ENCODE peak calls at places on chromosomes 2 and 18, in six cellular contexts. One of them, this sample, is unnamed.

GRCh38 chr2:177806025-177806424 is 266.6 kb downstream of the PDE11A start:
- DNase-seq in spleen: no peak
- DNase-seq in tibial artery: no peak
- DNase-seq in fibroblast of lung: no peak
- DNase-seq in upper lobe of left lung: no peak
- DNase-seq in WERI-Rb-1: no peak
- DNase-seq in this sample: no peak

GRCh38 chr18:2223859-2224258 is 347.4 kb downstream of the METTL4 start:
- DNase-seq in fibroblast of lung: peak
- DNase-seq in tibial artery: no peak
- DNase-seq in WERI-Rb-1: peak
- DNase-seq in upper lobe of left lung: no peak
- DNase-seq in spleen: no peak
- DNase-seq in this sample: peak

GRCh38 chr2:110670826-110671225 is 7.0 kb downstream of the BUB1 start:
- DNase-seq in upper lobe of left lung: no peak
- DNase-seq in spleen: no peak
- DNase-seq in WERI-Rb-1: no peak
- DNase-seq in fibroblast of lung: no peak
- DNase-seq in tibial artery: no peak
- DNase-seq in this sample: no peak

GRCh38 chr2:25082002-25082622 is 40.2 kb downstream of the EFR3B start:
- DNase-seq in WERI-Rb-1: no peak
- DNase-seq in fibroblast of lung: no peak
- DNase-seq in tibial artery: no peak
- DNase-seq in upper lobe of left lung: no peak
- DNase-seq in spleen: no peak
- DNase-seq in this sample: no peak

GRCh38 chr2:68272246-68272987 is 20.1 kb upstream of the PPP3R1 start:
- DNase-seq in upper lobe of left lung: no peak
- DNase-seq in fibroblast of lung: no peak
- DNase-seq in spleen: no peak
- DNase-seq in WERI-Rb-1: no peak
- DNase-seq in tibial artery: no peak
- DNase-seq in this sample: no peak

GRCh38 chr2:20001361-20001863 is 11.1 kb downstream of the MATN3 start:
- DNase-seq in fibroblast of lung: no peak
- DNase-seq in WERI-Rb-1: no peak
- DNase-seq in tibial artery: no peak
- DNase-seq in spleen: no peak
- DNase-seq in upper lobe of left lung: no peak
- DNase-seq in this sample: no peak

GRCh38 chr2:240131941-240132650 is 4.0 kb downstream of the COPS9 start:
- DNase-seq in fibroblast of lung: no peak
- DNase-seq in upper lobe of left lung: no peak
- DNase-seq in tibial artery: peak
- DNase-seq in spleen: peak
- DNase-seq in WERI-Rb-1: no peak
- DNase-seq in this sample: no peak

GRCh38 chr2:24077879-24078278 is 1.8 kb upstream of the SF3B6 start:
- DNase-seq in spleen: no peak
- DNase-seq in fibroblast of lung: no peak
- DNase-seq in WERI-Rb-1: no peak
- DNase-seq in tibial artery: no peak
- DNase-seq in upper lobe of left lung: no peak
- DNase-seq in this sample: no peak

GRCh38 chr2:11688222-11689069 is 18.5 kb upstream of the NTSR2 start:
- DNase-seq in WERI-Rb-1: peak
- DNase-seq in upper lobe of left lung: peak
- DNase-seq in fibroblast of lung: peak
- DNase-seq in spleen: peak
- DNase-seq in tibial artery: peak
- DNase-seq in this sample: peak

GRCh38 chr2:239724194-239724849 is 300.8 kb downstream of the NDUFA10 start:
- DNase-seq in spleen: peak
- DNase-seq in fibroblast of lung: no peak
- DNase-seq in WERI-Rb-1: no peak
- DNase-seq in upper lobe of left lung: peak
- DNase-seq in tibial artery: no peak
- DNase-seq in this sample: no peak

GRCh38 chr2:30981101-30981500 is 157.1 kb downstream of the GALNT14 start:
- DNase-seq in upper lobe of left lung: no peak
- DNase-seq in WERI-Rb-1: no peak
- DNase-seq in spleen: no peak
- DNase-seq in fibroblast of lung: no peak
- DNase-seq in tibial artery: no peak
- DNase-seq in this sample: no peak

GRCh38 chr2:30978044-30978443 is 160.2 kb downstream of the GALNT14 start:
- DNase-seq in upper lobe of left lung: no peak
- DNase-seq in WERI-Rb-1: no peak
- DNase-seq in tibial artery: no peak
- DNase-seq in fibroblast of lung: no peak
- DNase-seq in spleen: no peak
- DNase-seq in this sample: no peak

GRCh38 chr2:30981519-30981918 is 156.7 kb downstream of the GALNT14 start:
- DNase-seq in tibial artery: no peak
- DNase-seq in WERI-Rb-1: no peak
- DNase-seq in fibroblast of lung: no peak
- DNase-seq in upper lobe of left lung: no peak
- DNase-seq in spleen: no peak
- DNase-seq in this sample: no peak

GRCh38 chr2:30979822-30980245 is 158.4 kb downstream of the GALNT14 start:
- DNase-seq in WERI-Rb-1: no peak
- DNase-seq in spleen: no peak
- DNase-seq in fibroblast of lung: peak
- DNase-seq in tibial artery: peak
- DNase-seq in upper lobe of left lung: no peak
- DNase-seq in this sample: peak

GRCh38 chr2:30978854-30979253 is 159.4 kb downstream of the GALNT14 start:
- DNase-seq in WERI-Rb-1: peak
- DNase-seq in tibial artery: no peak
- DNase-seq in upper lobe of left lung: no peak
- DNase-seq in spleen: no peak
- DNase-seq in fibroblast of lung: no peak
- DNase-seq in this sample: no peak
- TF ChIP-seq CTCF in WERI-Rb-1: peak
- TF ChIP-seq CTCF in tibial artery: no peak
- TF ChIP-seq CTCF in upper lobe of left lung: no peak
- TF ChIP-seq CTCF in spleen: no peak
- TF ChIP-seq CTCF in fibroblast of lung: no peak
- TF ChIP-seq CTCF in this sample: no peak

GRCh38 chr18:48929212-48929612 is 21.6 kb downstream of the SMAD7 start:
- DNase-seq in fibroblast of lung: no peak
- DNase-seq in spleen: no peak
- DNase-seq in WERI-Rb-1: no peak
- DNase-seq in upper lobe of left lung: no peak
- DNase-seq in tibial artery: no peak
- DNase-seq in this sample: no peak
- H3K4me3 ChIP-seq in fibroblast of lung: no peak
- H3K4me3 ChIP-seq in spleen: no peak
- H3K4me3 ChIP-seq in WERI-Rb-1: no peak
- H3K4me3 ChIP-seq in upper lobe of left lung: peak
- H3K4me3 ChIP-seq in tibial artery: no peak
- H3K4me3 ChIP-seq in this sample: no peak

GRCh38 chr18:34932792-34933466 is 108.3 kb upstream of the MAPRE2 start:
- DNase-seq in WERI-Rb-1: no peak
- DNase-seq in tibial artery: no peak
- DNase-seq in fibroblast of lung: no peak
- DNase-seq in upper lobe of left lung: no peak
- DNase-seq in spleen: no peak
- DNase-seq in this sample: no peak
- TF ChIP-seq CTCF in WERI-Rb-1: no peak
- TF ChIP-seq CTCF in tibial artery: no peak
- TF ChIP-seq CTCF in fibroblast of lung: no peak
- TF ChIP-seq CTCF in upper lobe of left lung: no peak
- TF ChIP-seq CTCF in spleen: no peak
- TF ChIP-seq CTCF in this sample: no peak

DNA sequence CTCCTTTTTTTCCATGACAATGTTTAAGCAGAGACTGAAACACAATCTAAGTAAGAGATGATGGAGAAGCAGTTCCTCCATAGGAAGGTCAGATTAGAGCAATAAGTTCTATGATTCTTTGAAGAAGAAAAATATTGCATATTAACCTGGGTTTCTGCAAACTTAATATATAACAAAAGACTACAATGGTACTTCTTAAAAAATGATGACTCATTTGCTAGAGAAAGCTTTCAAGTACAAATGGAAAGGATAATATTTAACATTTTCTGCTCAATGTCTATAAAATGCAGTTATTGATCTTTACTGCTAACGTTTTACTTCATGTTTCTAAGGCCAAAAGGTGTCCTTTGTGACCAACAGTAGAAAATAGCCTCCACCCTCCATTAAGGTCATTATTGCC is 158.6 kb downstream of the DOCK10 start:
- DNase-seq in tibial artery: no peak
- DNase-seq in spleen: no peak
- DNase-seq in fibroblast of lung: no peak
- DNase-seq in upper lobe of left lung: no peak
- DNase-seq in WERI-Rb-1: no peak
- DNase-seq in this sample: no peak
- H3K4me3 ChIP-seq in tibial artery: no peak
- H3K4me3 ChIP-seq in spleen: no peak
- H3K4me3 ChIP-seq in fibroblast of lung: no peak
- H3K4me3 ChIP-seq in upper lobe of left lung: no peak
- H3K4me3 ChIP-seq in WERI-Rb-1: no peak
- H3K4me3 ChIP-seq in this sample: no peak

DNA sequence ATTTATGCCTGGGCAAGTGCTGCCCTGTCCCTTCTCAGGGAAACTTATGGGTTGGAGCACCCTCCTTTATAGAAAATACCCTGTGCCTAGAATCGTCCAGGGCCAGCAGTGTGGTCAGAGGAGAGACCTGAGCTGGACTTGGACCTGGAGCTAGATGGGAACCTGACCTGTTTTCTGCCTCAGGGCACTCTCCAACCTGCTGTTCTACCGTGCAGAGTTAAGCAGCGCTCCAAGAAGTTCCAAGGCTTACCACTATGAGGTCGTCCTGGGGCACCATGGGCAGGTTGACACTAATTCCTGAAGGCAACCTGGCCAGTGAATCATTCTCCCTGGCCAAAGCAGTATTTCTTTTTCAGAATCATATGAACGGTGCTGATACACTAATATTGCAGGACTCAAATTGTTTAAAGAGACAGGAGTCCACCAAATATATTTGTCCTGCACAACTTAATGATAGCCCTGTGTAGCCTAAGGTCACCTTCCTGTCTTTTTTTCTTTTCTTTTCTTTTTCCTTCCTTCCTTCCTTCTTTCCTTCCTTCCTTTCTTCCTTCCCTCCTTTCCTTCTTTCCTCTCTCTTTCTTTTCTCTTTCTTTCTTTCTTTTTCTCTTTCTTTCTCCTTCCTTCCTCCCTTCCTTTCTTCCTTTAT is 455.4 kb upstream of the HNMT start:
- DNase-seq in spleen: no peak
- DNase-seq in upper lobe of left lung: no peak
- DNase-seq in tibial artery: no peak
- DNase-seq in WERI-Rb-1: peak
- DNase-seq in fibroblast of lung: no peak
- DNase-seq in this sample: no peak
- TF ChIP-seq CTCF in spleen: no peak
- TF ChIP-seq CTCF in upper lobe of left lung: no peak
- TF ChIP-seq CTCF in tibial artery: no peak
- TF ChIP-seq CTCF in WERI-Rb-1: peak
- TF ChIP-seq CTCF in fibroblast of lung: no peak
- TF ChIP-seq CTCF in this sample: no peak

GRCh38 chr2:38932586-38932985 is 42.9 kb downstream of the ARHGEF33 start:
- DNase-seq in fibroblast of lung: no peak
- DNase-seq in WERI-Rb-1: no peak
- DNase-seq in upper lobe of left lung: no peak
- DNase-seq in spleen: no peak
- DNase-seq in tibial artery: no peak
- DNase-seq in this sample: no peak

GRCh38 chr2:38934742-38935141 is 45.1 kb downstream of the ARHGEF33 start:
- DNase-seq in tibial artery: no peak
- DNase-seq in upper lobe of left lung: no peak
- DNase-seq in spleen: no peak
- DNase-seq in WERI-Rb-1: no peak
- DNase-seq in fibroblast of lung: no peak
- DNase-seq in this sample: no peak

GRCh38 chr2:38930600-38930999 is 40.9 kb downstream of the ARHGEF33 start:
- DNase-seq in tibial artery: no peak
- DNase-seq in fibroblast of lung: no peak
- DNase-seq in spleen: no peak
- DNase-seq in WERI-Rb-1: no peak
- DNase-seq in upper lobe of left lung: no peak
- DNase-seq in this sample: no peak

GRCh38 chr2:38935568-38936172 is 46.0 kb downstream of the ARHGEF33 start:
- DNase-seq in WERI-Rb-1: no peak
- DNase-seq in tibial artery: no peak
- DNase-seq in upper lobe of left lung: no peak
- DNase-seq in fibroblast of lung: peak
- DNase-seq in spleen: no peak
- DNase-seq in this sample: peak

DNA sequence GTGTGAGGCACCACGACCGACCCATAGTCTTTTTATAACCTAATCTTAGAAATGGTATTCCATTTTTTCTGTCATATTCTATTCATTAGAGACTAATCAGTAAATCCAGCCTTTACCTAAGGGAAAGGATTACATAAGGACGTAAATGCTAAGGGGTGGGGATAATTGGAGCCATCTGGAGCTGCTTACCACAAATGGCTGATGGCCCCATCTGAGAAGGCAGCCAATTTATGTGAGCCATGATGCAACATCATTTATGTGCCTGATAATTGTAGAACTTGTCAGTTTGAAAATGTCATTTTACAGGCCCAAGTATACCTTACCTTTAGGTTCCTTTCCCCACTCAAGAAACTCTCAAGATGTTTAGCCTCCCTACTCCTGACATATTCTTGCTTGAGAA is 44.0 kb downstream of the ARHGEF33 start:
- DNase-seq in spleen: no peak
- DNase-seq in WERI-Rb-1: peak
- DNase-seq in tibial artery: no peak
- DNase-seq in upper lobe of left lung: no peak
- DNase-seq in fibroblast of lung: peak
- DNase-seq in this sample: peak
- H3K4me3 ChIP-seq in spleen: no peak
- H3K4me3 ChIP-seq in WERI-Rb-1: no peak
- H3K4me3 ChIP-seq in tibial artery: no peak
- H3K4me3 ChIP-seq in upper lobe of left lung: no peak
- H3K4me3 ChIP-seq in fibroblast of lung: no peak
- H3K4me3 ChIP-seq in this sample: no peak

GRCh38 chr2:152594022-152594712 is 123.1 kb downstream of the PRPF40A start:
- DNase-seq in spleen: no peak
- DNase-seq in fibroblast of lung: no peak
- DNase-seq in upper lobe of left lung: no peak
- DNase-seq in WERI-Rb-1: no peak
- DNase-seq in tibial artery: peak
- DNase-seq in this sample: no peak
- TF ChIP-seq CTCF in spleen: no peak
- TF ChIP-seq CTCF in fibroblast of lung: no peak
- TF ChIP-seq CTCF in upper lobe of left lung: no peak
- TF ChIP-seq CTCF in WERI-Rb-1: no peak
- TF ChIP-seq CTCF in tibial artery: no peak
- TF ChIP-seq CTCF in this sample: no peak